ENCODE peak calls at places on chromosome 22, in six cellular contexts. V is Right ventricle myocardium inferior, R is skeletal muscle cell, A is SJSA1, N is lung microvascular endothelial cell, M is sigmoid colon. I is an unnamed sample.

GRCh38 chr22:47165998-47166397 is 403.5 kb downstream of the TBC1D22A start:
- DNase-seq in V (no peak), R (no peak), A (no peak), N (no peak), M (peak), I (no peak)

GRCh38 chr22:42277232-42277753 is 6.8 kb upstream of the TCF20 start:
- DNase-seq in V (peak), R (no peak), A (no peak), N (no peak), M (peak), I (no peak)

GRCh38 chr22:37244922-37245722 is 1.1 kb upstream of the RAC2 start:
- DNase-seq in V (no peak), R (no peak), A (no peak), N (no peak), M (no peak), I (no peak)

GRCh38 chr22:37062657-37063381 is 11.3 kb downstream of the KCTD17 start:
- DNase-seq in V (peak), R (no peak), A (no peak), N (no peak), M (no peak), I (no peak)

GRCh38 chr22:36964110-36964509 is 50.7 kb downstream of the CSF2RB start:
- DNase-seq in V (no peak), R (no peak), A (no peak), N (no peak), M (no peak), I (no peak)

GRCh38 chr22:18062421-18062820 is 15.4 kb upstream of the PEX26 start:
- DNase-seq in V (no peak), R (no peak), A (no peak), N (no peak), M (no peak), I (no peak)

GRCh38 chr22:40107244-40107643 is 70.5 kb upstream of the TNRC6B start:
- DNase-seq in V (no peak), R (no peak), A (peak), N (peak), M (no peak), I (no peak)

GRCh38 chr22:46055851-46056168 is 78.8 kb upstream of the WNT7B start:
- DNase-seq in V (no peak), R (no peak), A (peak), N (no peak), M (no peak), I (no peak)

GRCh38 chr22:24772493-24773220 is 1.9 kb downstream of the PIWIL3 start:
- DNase-seq in V (no peak), R (no peak), A (peak), N (peak), M (no peak), I (no peak)

GRCh38 chr22:20284471-20285086 is 16.5 kb upstream of the RTN4R start:
- DNase-seq in V (no peak), R (no peak), A (no peak), N (no peak), M (no peak), I (no peak)

GRCh38 chr22:30249049-30250038 is 2.8 kb upstream of the LIF start:
- DNase-seq in V (peak), R (no peak), A (no peak), N (no peak), M (peak), I (no peak)